ENCODE peak calls at places on chromosomes 11 and 22, in four cellular contexts. P, S, G and C are unnamed samples.

GRCh38 chr22:27386186-27386585 is 415.4 kb downstream of the MN1 start:
- DNase-seq in P (no peak), S (no peak), G (no peak), C (no peak)

GRCh38 chr11:103364687-103365086 is 255.5 kb downstream of the DYNC2H1 start:
- DNase-seq in P (no peak), S (no peak), G (no peak), C (no peak)

GRCh38 chr11:63915961-63916836 is 765 bp downstream of the RCOR2 start:
- DNase-seq in P (peak; percentile 53), S (peak; percentile 79), G (no peak), C (no peak)

GRCh38 chr11:134398079-134398444 is 14.0 kb downstream of the B3GAT1 start:
- DNase-seq in P (no peak), S (no peak), G (no peak), C (no peak)

GRCh38 chr11:127470485-127470884 is 469.9 kb upstream of the KIRREL3 start:
- DNase-seq in P (no peak), S (peak; percentile 8), G (no peak), C (no peak)

GRCh38 chr11:10122337-10123197 is 171.5 kb downstream of the SBF2 start:
- DNase-seq in P (no peak), S (no peak), G (no peak), C (no peak)

GRCh38 chr11:119147604-119148333 is 1.1 kb upstream of the ABCG4 start:
- DNase-seq in P (no peak), S (peak; percentile 24), G (no peak), C (no peak)

GRCh38 chr11:15580056-15580774 is 465.5 kb downstream of the INSC start:
- DNase-seq in P (no peak), S (peak; percentile 48), G (no peak), C (no peak)

GRCh38 chr11:96299155-96299883 is 43.7 kb downstream of the MAML2 start:
- DNase-seq in P (no peak), S (no peak), G (no peak), C (no peak)

GRCh38 chr11:1835671-1836010 is 851 bp downstream of the SYT8 start:
- DNase-seq in P (no peak), S (no peak), G (no peak), C (no peak)

GRCh38 chr11:125398475-125398874 is 97.6 kb downstream of the FEZ1 start:
- DNase-seq in P (no peak), S (no peak), G (no peak), C (no peak)

GRCh38 chr22:27370281-27370680 is 431.3 kb downstream of the MN1 start:
- DNase-seq in P (no peak), S (no peak), G (no peak), C (no peak)

GRCh38 chr11:10857604-10858504 is at the start of gene ZBED5:
- DNase-seq in P (peak; percentile 92), S (peak; percentile 87), G (peak; percentile 90), C (peak; percentile 92)

GRCh38 chr11:57778318-57779037 is 16.9 kb downstream of the CTNND1 start:
- DNase-seq in P (peak; percentile 99), S (peak; percentile 61), G (no peak), C (peak; percentile 71)

GRCh38 chr11:117862019-117862725 is 14.3 kb downstream of the FXYD6 start:
- DNase-seq in P (no peak), S (no peak), G (no peak), C (no peak)

GRCh38 chr22:21568207-21569075 is 927 bp downstream of the UBE2L3 start:
- DNase-seq in P (peak; percentile 34), S (peak; percentile 72), G (no peak), C (no peak)

GRCh38 chr11:14357843-14358728 is 897 bp downstream of the RRAS2 start:
- DNase-seq in P (peak; percentile 66), S (peak; percentile 74), G (no peak), C (no peak)

GRCh38 chr11:61042961-61043540 is 59.2 kb upstream of the CD5 start:
- DNase-seq in P (no peak), S (no peak), G (peak; percentile 61), C (no peak)

GRCh38 chr11:2264366-2265011 is 5.9 kb downstream of the ASCL2 start:
- DNase-seq in P (no peak), S (no peak), G (no peak), C (no peak)

GRCh38 chr11:11263238-11264030 is 89.6 kb downstream of the CSNK2A3 start:
- DNase-seq in P (no peak), S (no peak), G (no peak), C (no peak)

GRCh38 chr11:31805037-31805628 is 6.0 kb downstream of the PAX6 start:
- DNase-seq in P (no peak), S (no peak), G (no peak), C (peak; percentile 82)

GRCh38 chr11:88292156-88292844 is 45.2 kb downstream of the CTSC start:
- DNase-seq in P (peak; percentile 6), S (no peak), G (no peak), C (no peak)

GRCh38 chr22:49641770-49642313 is 185.8 kb downstream of the BRD1 start:
- DNase-seq in P (no peak), S (no peak), G (no peak), C (no peak)

GRCh38 chr22:36544107-36544620 is 15.2 kb upstream of the EIF3D start:
- DNase-seq in P (no peak), S (no peak), G (no peak), C (no peak)

GRCh38 chr11:34331329-34331728 is 26.5 kb downstream of the ABTB2 start:
- DNase-seq in P (no peak), S (no peak), G (no peak), C (no peak)

GRCh38 chr22:50197000-50197800 is 3.6 kb upstream of the SELENOO start:
- DNase-seq in P (no peak), S (no peak), G (no peak), C (no peak)

GRCh38 chr11:26244207-26244606 is 87.7 kb upstream of the ANO3 start:
- DNase-seq in P (no peak), S (no peak), G (no peak), C (no peak)

GRCh38 chr11:95364324-95365295 is 133.6 kb upstream of the SESN3 start:
- DNase-seq in P (peak; percentile 79), S (no peak), G (no peak), C (no peak)

GRCh38 chr11:83816572-83817187 is 530.5 kb upstream of the CCDC90B start:
- DNase-seq in P (peak; percentile 9), S (peak; percentile 10), G (no peak), C (no peak)

GRCh38 chr11:131692151-131692550 is 321.7 kb downstream of the NTM start:
- DNase-seq in P (no peak), S (no peak), G (no peak), C (no peak)

GRCh38 chr11:4068962-4069361 is 25.6 kb upstream of the RRM1 start:
- DNase-seq in P (no peak), S (no peak), G (no peak), C (no peak)

GRCh38 chr11:47980907-47981621 is 705 bp downstream of the PTPRJ start:
- DNase-seq in P (no peak), S (peak; percentile 58), G (no peak), C (no peak)

GRCh38 chr11:112281776-112282175 is 21.1 kb upstream of the PLET1 start:
- DNase-seq in P (no peak), S (no peak), G (no peak), C (no peak)

GRCh38 chr11:125626381-125626950 is 1.5 kb downstream of the CHEK1 start:
- DNase-seq in P (peak; percentile 79), S (no peak), G (peak; percentile 36), C (peak; percentile 82)

GRCh38 chr11:102317099-102317767 is at the start of gene BIRC3:
- DNase-seq in P (peak; percentile 78), S (peak; percentile 23), G (peak; percentile 100), C (peak; percentile 21)

DNA sequence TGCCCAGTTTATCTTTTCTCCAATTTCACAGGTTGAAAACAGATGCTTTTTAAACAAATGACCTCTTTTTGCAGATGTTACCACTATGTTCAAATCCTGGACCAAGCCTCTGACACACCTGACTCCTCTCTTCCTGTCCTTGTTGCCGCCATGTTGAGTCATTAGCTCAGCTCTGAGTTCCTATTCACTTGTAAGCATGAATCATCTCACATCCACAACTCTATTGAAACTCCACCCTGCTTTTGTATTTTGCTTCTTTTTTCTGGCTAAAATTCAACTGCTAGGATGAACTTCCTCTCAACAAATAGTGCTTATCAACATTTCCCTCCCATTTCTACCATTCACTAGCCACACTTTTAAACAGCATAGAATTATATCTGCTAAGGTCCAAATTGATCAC is 4.1 kb downstream of the JOSD1 start:
- DNase-seq in P (peak; percentile 53), S (peak; percentile 29), G (no peak), C (no peak)
- TF ChIP-seq HDAC6 in P (no peak), S (no peak), G (no peak), C (no peak)

GRCh38 chr22:46115755-46116490 is 34.4 kb upstream of the PPARA start:
- DNase-seq in P (no peak), S (no peak), G (no peak), C (no peak)

GRCh38 chr22:46114518-46115387 is 35.6 kb upstream of the PPARA start:
- DNase-seq in P (no peak), S (no peak), G (no peak), C (no peak)

GRCh38 chr22:46115388-46115678 is 35.0 kb upstream of the PPARA start:
- DNase-seq in P (no peak), S (no peak), G (no peak), C (no peak)

GRCh38 chr22:46117206-46118199 is 32.8 kb upstream of the PPARA start:
- DNase-seq in P (no peak), S (no peak), G (no peak), C (no peak)

GRCh38 chr22:46116491-46116958 is 33.8 kb upstream of the PPARA start:
- DNase-seq in P (peak; percentile 74), S (peak; percentile 94), G (peak; percentile 16), C (peak; percentile 96)
- TF ChIP-seq CBX5 in P (no peak), S (no peak), G (no peak), C (no peak)

GRCh38 chr22:44139773-44140172 is 41.0 kb upstream of the PARVG start:
- DNase-seq in P (no peak), S (no peak), G (no peak), C (no peak)

GRCh38 chr22:44133161-44133560 is 47.6 kb upstream of the PARVG start:
- DNase-seq in P (no peak), S (no peak), G (no peak), C (no peak)

GRCh38 chr22:44136112-44136511 is 44.6 kb upstream of the PARVG start:
- DNase-seq in P (no peak), S (no peak), G (no peak), C (no peak)

GRCh38 chr22:44133901-44134511 is 46.7 kb upstream of the PARVG start:
- DNase-seq in P (no peak), S (no peak), G (no peak), C (no peak)

GRCh38 chr22:44137415-44137814 is 43.3 kb upstream of the PARVG start:
- DNase-seq in P (no peak), S (no peak), G (no peak), C (no peak)
- TF ChIP-seq HDAC6 in P (no peak), S (no peak), G (no peak), C (no peak)

DNA sequence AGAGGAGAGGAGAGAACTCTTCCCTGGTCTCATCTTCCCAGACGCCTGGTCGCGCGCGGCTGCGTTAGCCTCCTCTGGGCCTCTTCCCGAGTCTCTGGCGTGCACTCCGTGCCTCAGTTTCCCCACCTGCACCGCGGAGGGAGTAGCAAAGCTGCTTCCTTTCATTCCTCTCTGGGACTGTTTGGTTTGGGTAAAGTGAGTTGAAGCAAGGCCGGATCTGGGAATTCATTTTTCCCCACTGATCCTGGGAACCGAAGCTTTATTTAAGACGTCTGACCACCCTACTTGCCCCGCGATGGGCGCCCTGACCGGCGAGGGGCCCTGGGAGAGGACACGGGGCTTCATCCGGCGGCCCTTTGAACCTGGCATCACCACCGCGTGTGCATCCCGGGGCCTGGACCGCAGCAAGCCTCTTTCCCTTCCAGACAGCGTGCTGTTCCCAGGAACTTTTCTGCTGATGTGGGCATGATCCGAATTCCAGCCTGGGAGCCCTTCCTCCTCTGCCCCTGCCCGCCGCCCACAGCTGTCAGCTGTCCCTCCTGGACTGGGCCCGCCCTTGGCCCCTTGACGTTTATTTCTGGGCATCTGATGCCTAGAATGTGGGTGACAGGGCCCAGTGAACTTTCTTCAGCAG is 758 bp downstream of the LDLRAD3 start:
- DNase-seq in P (no peak), S (no peak), G (no peak), C (no peak)
- TF ChIP-seq CBX5 in P (no peak), S (no peak), G (no peak), C (no peak)